ENCODE peak calls at places on chromosome 5, in nine cellular contexts. S is PC-9, L is thyroid gland, M is uterus, I is Peyer's patch, O is heart left ventricle, H is transverse colon, Z is body of pancreas, C is fibroblast of lung. R is an unnamed sample. For H3K36me3, the result is how much of the 10 kb centered on the place peaks cover.

GRCh38 chr5:156474251-156474650 is 147.3 kb downstream of the SGCD start:
- DNase-seq in S (no peak), H (no peak), C (peak), I (no peak), O (peak), M (peak), Z (peak), L (peak), R (no peak)

GRCh38 chr5:92505925-92506324 is 1075.1 kb downstream of the NR2F1-AS1 start:
- DNase-seq in L (no peak), S (no peak), M (no peak), H (no peak), C (peak), Z (no peak), O (no peak), I (no peak), R (no peak)

GRCh38 chr5:157518963-157519362 is 56.6 kb downstream of the ADAM19 start:
- DNase-seq in Z (no peak), S (no peak), O (no peak), M (no peak), C (no peak), L (no peak), H (no peak), I (peak), R (no peak)

GRCh38 chr5:125412051-125412560 is 665.7 kb upstream of the ZNF608 start:
- DNase-seq in I (peak), M (no peak), L (peak), C (peak), S (no peak), Z (peak), H (peak), O (no peak), R (no peak)

GRCh38 chr5:1315018-1315708 is 20.3 kb upstream of the TERT start:
- DNase-seq in O (no peak), Z (no peak), S (no peak), I (peak), C (no peak), H (no peak), M (no peak), L (no peak), R (no peak)

GRCh38 chr5:34622046-34622435 is 34.1 kb upstream of the RAI14 start:
- DNase-seq in L (no peak), S (no peak), H (no peak), O (no peak), Z (no peak), M (no peak), C (peak), I (no peak), R (no peak)

GRCh38 chr5:58011301-58011700 is 448.6 kb downstream of the PLK2 start:
- DNase-seq in L (no peak), I (no peak), S (no peak), C (no peak), H (no peak), O (no peak), M (no peak), Z (no peak), R (no peak)

GRCh38 chr5:152688561-152689274 is 283.6 kb upstream of the NMUR2 start:
- DNase-seq in S (peak), Z (peak), M (peak), H (no peak), C (peak), O (peak), I (no peak), L (peak), R (no peak)

GRCh38 chr5:23332650-23333251 is 174.7 kb upstream of the PRDM9 start:
- DNase-seq in L (no peak), C (peak), Z (no peak), O (no peak), H (no peak), S (no peak), M (no peak), I (no peak), R (no peak)
- TF ChIP-seq CTCF in L (no peak), C (no peak), Z (no peak), O (no peak), H (no peak), S (peak), M (no peak), I (no peak), R (peak)

GRCh38 chr5:150788974-150789373 is 10.4 kb downstream of the SMIM3 start:
- DNase-seq in M (no peak), H (no peak), S (no peak), L (no peak), O (no peak), Z (no peak), C (no peak), I (no peak), R (no peak)
- H3K27ac ChIP-seq in M (no peak), H (peak), S (no peak), L (no peak), O (no peak), Z (no peak), C (peak), I (peak), R (no peak)

GRCh38 chr5:135490245-135491037 is 38.3 kb upstream of the TIFAB start:
- DNase-seq in I (no peak), H (no peak), L (no peak), S (no peak), O (no peak), M (no peak), Z (no peak), C (peak), R (no peak)

GRCh38 chr5:135489466-135490244 is 37.5 kb upstream of the TIFAB start:
- DNase-seq in M (no peak), S (no peak), I (no peak), O (no peak), H (no peak), C (peak), Z (no peak), L (no peak), R (no peak)

GRCh38 chr5:135487839-135488514 is 35.8 kb upstream of the TIFAB start:
- DNase-seq in L (no peak), S (no peak), M (no peak), C (no peak), I (no peak), H (no peak), Z (no peak), O (no peak), R (no peak)

GRCh38 chr5:135486679-135487395 is 34.7 kb upstream of the TIFAB start:
- DNase-seq in H (no peak), O (no peak), I (no peak), M (no peak), S (no peak), L (no peak), Z (no peak), C (no peak), R (no peak)

GRCh38 chr5:135488727-135489465 is 36.7 kb upstream of the TIFAB start:
- DNase-seq in I (no peak), O (no peak), H (no peak), M (no peak), C (peak), L (no peak), Z (no peak), S (peak), R (no peak)
- H3K36me3 ChIP-seq in I (under half), O (under half), H (under half), M (under half), C (under half), L (under half), Z (under half), S (under half), R (under half)

GRCh38 chr5:76342474-76342873 is 60.6 kb upstream of the IQGAP2 start:
- DNase-seq in C (no peak), Z (no peak), M (no peak), O (no peak), H (no peak), L (no peak), I (no peak), S (no peak), R (no peak)

GRCh38 chr5:76332620-76333170 is 70.4 kb upstream of the IQGAP2 start:
- DNase-seq in O (no peak), M (no peak), H (no peak), Z (no peak), S (no peak), I (no peak), C (no peak), L (no peak), R (no peak)

GRCh38 chr5:76341935-76342334 is 61.1 kb upstream of the IQGAP2 start:
- DNase-seq in L (no peak), M (no peak), C (no peak), O (peak), Z (peak), S (no peak), H (no peak), I (no peak), R (no peak)

GRCh38 chr5:76332102-76332501 is 71.0 kb upstream of the IQGAP2 start:
- DNase-seq in S (no peak), H (peak), M (no peak), C (no peak), L (no peak), I (peak), O (no peak), Z (peak), R (peak)

DNA sequence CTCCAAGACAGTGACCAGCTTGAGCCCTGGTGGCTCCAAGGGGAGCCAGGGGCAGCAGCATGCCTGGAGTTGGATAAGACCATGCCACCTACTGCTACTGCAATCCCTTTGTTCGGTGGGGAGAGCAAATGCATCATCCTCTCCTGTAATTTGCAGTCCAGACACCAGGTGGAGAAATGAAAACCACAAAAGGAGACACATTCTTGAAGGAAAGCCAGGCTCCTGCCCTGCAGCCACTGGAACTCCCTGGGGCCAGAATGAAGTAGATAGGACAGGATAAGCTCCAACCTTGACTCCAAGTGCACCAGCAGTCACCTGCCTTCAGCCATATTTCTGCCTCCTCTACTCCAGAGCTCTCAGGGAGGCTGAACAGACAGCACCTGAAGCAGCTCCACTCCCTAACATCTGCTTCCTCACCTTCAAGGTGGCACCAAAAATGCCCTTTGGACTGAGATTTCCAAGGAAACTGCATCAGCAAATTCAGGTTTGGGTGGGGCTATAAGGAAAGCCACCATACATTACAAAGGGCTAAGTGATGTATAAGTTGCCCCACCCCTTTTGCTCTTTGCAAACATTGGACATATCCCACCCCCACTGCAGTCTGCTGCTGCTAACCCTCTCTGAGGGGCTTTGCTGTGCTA is 65.0 kb upstream of the IQGAP2 start:
- DNase-seq in I (peak), C (peak), Z (peak), O (no peak), M (no peak), L (peak), H (peak), S (peak), R (no peak)
- TF ChIP-seq CTCF in I (peak), C (no peak), Z (peak), O (peak), M (no peak), L (peak), H (peak), S (peak), R (peak)

GRCh38 chr5:168304349-168304748 is 12.9 kb downstream of the WWC1 start:
- DNase-seq in C (no peak), Z (no peak), I (no peak), S (no peak), O (no peak), L (peak), H (no peak), M (no peak), R (no peak)
- H3K27ac ChIP-seq in C (no peak), Z (peak), I (no peak), S (peak), O (no peak), L (peak), H (no peak), M (no peak), R (peak)

GRCh38 chr5:32595118-32595517 is 9.8 kb downstream of the SUB1 start:
- DNase-seq in O (no peak), C (no peak), H (no peak), Z (no peak), L (no peak), M (no peak), S (no peak), I (no peak), R (no peak)
- H3K36me3 ChIP-seq in O (half or more), C (under half), H (under half), Z (under half), L (under half), M (under half), S (half or more), I (under half), R (under half)

GRCh38 chr5:139650031-139650688 is 2.0 kb downstream of the CXXC5 start:
- DNase-seq in I (no peak), H (peak), L (peak), Z (peak), S (no peak), C (no peak), O (peak), M (peak), R (no peak)
- TF ChIP-seq CTCF in I (peak), H (peak), L (peak), Z (peak), S (no peak), C (peak), O (peak), M (peak), R (peak)

GRCh38 chr5:14738050-14738449 is 73.5 kb downstream of the OTULIN start:
- DNase-seq in C (no peak), H (no peak), O (no peak), L (no peak), S (no peak), M (no peak), I (no peak), Z (no peak), R (no peak)
- H3K27ac ChIP-seq in C (no peak), H (no peak), O (peak), L (no peak), S (no peak), M (no peak), I (no peak), Z (no peak), R (no peak)